ENCODE peak calls at places on chromosomes 13 and 19, in four cellular contexts. U, N, W and V are unnamed samples.

GRCh38 chr13:49395416-49396277 is 48.2 kb downstream of the CAB39L start:
- DNase-seq in U (no peak), N (no peak), W (no peak), V (no peak)

GRCh38 chr13:61294467-61295186 is 121.0 kb downstream of the PCDH20 start:
- DNase-seq in W (no peak), U (no peak), N (no peak), V (no peak)

GRCh38 chr19:56071151-56071550 is 49.9 kb downstream of the ZNF787 start:
- DNase-seq in W (peak), U (peak), N (no peak), V (no peak)

GRCh38 chr13:109938255-109938936 is 152.0 kb upstream of the IRS2 start:
- DNase-seq in N (peak), W (no peak), U (no peak), V (no peak)

GRCh38 chr19:58044391-58044790 is 10.6 kb downstream of the ZSCAN1 start:
- DNase-seq in U (peak), N (no peak), W (no peak), V (no peak)

GRCh38 chr13:50222569-50223332 is 207.5 kb downstream of the KCNRG start:
- DNase-seq in U (no peak), W (no peak), N (peak), V (no peak)

GRCh38 chr13:51534075-51534817 is 50.0 kb upstream of the WDFY2 start:
- DNase-seq in U (no peak), N (no peak), W (no peak), V (no peak)

GRCh38 chr13:47190696-47191095 is 293.8 kb upstream of the HTR2A start:
- DNase-seq in U (no peak), W (no peak), N (no peak), V (no peak)

GRCh38 chr19:38793186-38793585 is 4.2 kb downstream of the LGALS7B start:
- DNase-seq in W (no peak), U (no peak), N (peak), V (no peak)

GRCh38 chr13:95552539-95553270 is at the start of gene CLDN10:
- DNase-seq in W (peak), N (no peak), U (no peak), V (peak)

GRCh38 chr19:40365613-40366401 is 17.3 kb downstream of the PLD3 start:
- DNase-seq in N (peak), U (peak), W (peak), V (peak)

GRCh38 chr13:73307481-73307880 is 248.7 kb downstream of the KLF5 start:
- DNase-seq in U (no peak), N (peak), W (no peak), V (no peak)

GRCh38 chr13:33363328-33363727 is 77.8 kb upstream of the STARD13 start:
- DNase-seq in N (no peak), W (no peak), U (no peak), V (no peak)

GRCh38 chr13:35514801-35515502 is 38.5 kb upstream of the MAB21L1 start:
- DNase-seq in W (no peak), N (no peak), U (no peak), V (no peak)

GRCh38 chr13:51879133-51879532 is 17.4 kb downstream of the CCDC70 start:
- DNase-seq in U (no peak), W (no peak), N (no peak), V (no peak)

GRCh38 chr13:25095862-25096453 is at the start of gene PABPC3:
- DNase-seq in W (no peak), N (no peak), U (no peak), V (no peak)

GRCh38 chr13:20472531-20472930 is 53.1 kb downstream of the CRYL1 start:
- DNase-seq in W (no peak), U (no peak), N (no peak), V (no peak)

GRCh38 chr19:35247526-35248309 is 1.1 kb upstream of the LSR start:
- DNase-seq in N (no peak), W (no peak), U (peak), V (peak)
- TF ChIP-seq RCOR1 in N (no peak), W (no peak), U (peak), V (no peak)

GRCh38 chr19:16736709-16737108 is 17.1 kb downstream of the NWD1 start:
- DNase-seq in U (peak), W (no peak), N (no peak), V (peak)
- TF ChIP-seq RCOR1 in U (no peak), W (no peak), N (no peak), V (no peak)

GRCh38 chr19:31071157-31071855 is 277.9 kb downstream of the TSHZ3 start:
- DNase-seq in N (no peak), U (no peak), W (no peak), V (no peak)
- TF ChIP-seq RCOR1 in N (no peak), U (no peak), W (no peak), V (no peak)

DNA sequence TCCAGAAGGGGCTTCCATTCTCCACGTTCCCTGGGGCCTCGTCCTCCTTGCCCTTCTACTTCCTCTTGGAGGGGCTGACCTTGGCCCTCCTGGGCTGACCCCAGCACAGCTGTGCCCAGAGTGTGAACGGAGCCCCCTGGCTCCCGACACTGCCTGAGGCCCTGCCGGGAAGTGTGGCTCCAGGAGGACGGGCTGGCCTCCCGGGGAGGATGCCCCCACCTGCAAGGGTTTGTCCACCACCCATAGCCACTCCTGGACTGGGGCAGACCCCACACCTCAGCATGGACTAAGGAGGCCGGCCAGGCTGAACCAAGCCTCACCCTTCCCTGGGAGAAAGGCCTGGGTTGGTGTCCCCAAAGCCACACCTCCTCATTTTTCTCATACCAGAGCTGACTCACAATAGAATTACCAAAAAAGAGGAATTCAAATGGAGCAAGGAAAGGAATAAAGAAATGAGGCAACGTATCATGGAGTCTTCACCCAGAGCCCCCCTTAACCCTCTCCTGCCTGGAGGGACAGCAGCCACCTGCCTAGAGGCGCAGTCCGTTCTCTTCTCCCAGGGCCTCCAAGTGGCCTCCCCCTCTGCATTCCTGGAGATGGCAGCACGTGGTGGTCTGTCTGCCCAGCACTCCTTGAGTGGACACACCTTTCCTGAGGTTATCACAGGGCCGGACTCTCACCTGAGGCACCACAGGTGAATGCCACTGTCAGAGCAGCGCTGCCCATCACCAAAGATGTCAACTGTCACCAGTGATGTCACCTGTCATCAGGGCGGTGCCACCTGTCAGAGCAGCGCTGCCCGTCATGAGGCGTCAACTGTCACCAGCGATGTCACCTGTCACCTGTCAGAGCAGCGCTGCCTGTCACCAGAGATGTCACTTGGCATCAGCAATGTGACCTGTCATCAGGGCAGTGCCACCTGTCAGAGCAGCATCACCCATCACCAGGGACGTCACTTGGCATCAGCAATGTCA is 3.1 kb upstream of the C13orf46 start:
- DNase-seq in U (no peak), W (no peak), N (peak), V (peak)
- TF ChIP-seq RCOR1 in U (no peak), W (no peak), N (no peak), V (no peak)

GRCh38 chr19:48926909-48927308 is 6.6 kb upstream of the DHDH start:
- DNase-seq in N (peak), U (peak), W (no peak), V (peak)

GRCh38 chr19:48921721-48922500 is 11.6 kb upstream of the DHDH start:
- DNase-seq in N (no peak), U (no peak), W (no peak), V (no peak)

GRCh38 chr19:48928164-48929005 is 5.1 kb upstream of the DHDH start:
- DNase-seq in U (no peak), N (peak), W (no peak), V (no peak)

GRCh38 chr19:48922548-48923490 is 10.7 kb upstream of the DHDH start:
- DNase-seq in U (no peak), N (no peak), W (no peak), V (no peak)

DNA sequence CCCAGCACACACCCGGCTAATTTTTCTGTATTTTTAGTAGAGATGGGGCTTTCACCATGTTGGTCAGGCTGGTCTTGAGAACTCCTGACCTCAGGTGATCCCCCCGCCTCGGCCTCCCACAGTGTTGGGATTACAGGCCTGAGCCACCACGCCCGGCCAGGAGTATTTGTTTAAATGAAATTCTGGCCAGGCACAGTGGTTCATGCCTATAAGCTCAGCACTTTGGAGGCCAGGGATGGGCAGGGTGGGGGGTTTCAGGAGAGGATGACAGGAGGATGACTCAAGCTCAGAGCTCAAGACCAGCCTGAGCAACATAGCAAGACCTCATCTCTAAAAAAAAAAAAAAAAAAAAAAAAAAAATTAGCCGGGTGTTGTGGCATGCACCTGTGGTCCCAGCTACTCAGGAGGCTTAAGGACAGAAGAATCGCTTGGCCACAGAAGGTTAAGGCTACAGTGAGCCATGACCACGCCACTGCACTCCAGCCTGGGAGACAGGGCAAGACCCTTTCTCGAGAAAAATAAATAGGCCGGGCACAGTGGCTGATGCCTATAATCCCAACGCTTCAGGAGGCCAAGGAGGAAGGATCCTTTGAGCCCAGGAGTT is 8.2 kb upstream of the DHDH start:
- DNase-seq in W (no peak), U (no peak), N (peak), V (no peak)
- TF ChIP-seq RCOR1 in W (no peak), U (no peak), N (no peak), V (no peak)

DNA sequence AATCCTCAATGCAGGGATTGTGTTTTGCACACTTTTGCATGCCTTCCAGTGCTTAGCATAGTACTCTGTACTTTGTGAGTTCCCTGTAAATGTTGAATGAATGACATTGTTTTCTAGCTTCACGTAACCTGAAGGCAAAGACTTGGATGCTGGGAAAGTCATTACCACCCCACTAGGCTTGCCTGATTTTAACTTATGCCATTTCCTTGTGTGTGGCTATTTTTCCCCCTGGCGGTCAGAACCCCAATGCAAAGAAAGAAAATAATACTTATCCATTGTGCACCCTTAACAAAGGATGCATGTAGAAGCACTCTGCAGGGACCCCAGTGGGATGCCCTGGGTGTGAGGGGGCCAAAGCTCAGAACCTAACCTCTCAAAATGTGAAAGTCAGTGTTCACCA is 1.2 kb upstream of the ENOX1 start:
- DNase-seq in N (peak), W (peak), U (peak), V (peak)
- TF ChIP-seq RCOR1 in N (no peak), W (no peak), U (no peak), V (no peak)

GRCh38 chr13:101703081-101703480 is 250.6 kb downstream of the ITGBL1 start:
- DNase-seq in U (no peak), N (no peak), W (no peak), V (no peak)

GRCh38 chr13:101695870-101696516 is 243.5 kb downstream of the ITGBL1 start:
- DNase-seq in U (no peak), W (no peak), N (no peak), V (no peak)

GRCh38 chr13:101700598-101700997 is 248.1 kb downstream of the ITGBL1 start:
- DNase-seq in W (no peak), U (no peak), N (no peak), V (no peak)

GRCh38 chr13:101703838-101704237 is 251.4 kb downstream of the ITGBL1 start:
- DNase-seq in N (no peak), U (no peak), W (no peak), V (no peak)

DNA sequence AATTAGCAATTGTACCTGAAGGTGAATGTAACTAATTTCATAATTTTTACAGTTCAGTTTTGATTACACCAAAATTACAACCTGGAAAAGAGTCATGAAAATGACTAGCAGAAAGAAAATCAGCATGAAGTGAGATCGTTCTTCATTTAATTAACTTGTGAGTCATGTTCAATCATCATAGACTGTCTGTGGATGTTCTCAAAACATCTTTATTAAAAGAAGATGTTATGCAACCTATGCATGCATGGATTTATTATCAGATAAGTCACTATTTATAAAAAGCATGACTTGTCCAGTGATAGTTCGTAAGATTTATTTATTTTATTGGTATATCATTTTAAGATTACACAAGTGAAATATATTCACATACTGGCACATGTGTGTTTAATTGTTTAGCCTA is 245.9 kb downstream of the ITGBL1 start:
- DNase-seq in W (peak), U (no peak), N (peak), V (no peak)
- TF ChIP-seq RCOR1 in W (no peak), U (no peak), N (no peak), V (no peak)

GRCh38 chr13:75299206-75299605 is 182.8 kb downstream of the TBC1D4 start:
- DNase-seq in W (no peak), N (no peak), U (no peak), V (no peak)

GRCh38 chr13:75302031-75302430 is 179.9 kb downstream of the TBC1D4 start:
- DNase-seq in U (no peak), W (no peak), N (no peak), V (no peak)

GRCh38 chr13:75296651-75297050 is 185.3 kb downstream of the TBC1D4 start:
- DNase-seq in W (no peak), U (no peak), N (no peak), V (no peak)

GRCh38 chr13:75303295-75303694 is 178.7 kb downstream of the TBC1D4 start:
- DNase-seq in U (no peak), W (no peak), N (no peak), V (no peak)

DNA sequence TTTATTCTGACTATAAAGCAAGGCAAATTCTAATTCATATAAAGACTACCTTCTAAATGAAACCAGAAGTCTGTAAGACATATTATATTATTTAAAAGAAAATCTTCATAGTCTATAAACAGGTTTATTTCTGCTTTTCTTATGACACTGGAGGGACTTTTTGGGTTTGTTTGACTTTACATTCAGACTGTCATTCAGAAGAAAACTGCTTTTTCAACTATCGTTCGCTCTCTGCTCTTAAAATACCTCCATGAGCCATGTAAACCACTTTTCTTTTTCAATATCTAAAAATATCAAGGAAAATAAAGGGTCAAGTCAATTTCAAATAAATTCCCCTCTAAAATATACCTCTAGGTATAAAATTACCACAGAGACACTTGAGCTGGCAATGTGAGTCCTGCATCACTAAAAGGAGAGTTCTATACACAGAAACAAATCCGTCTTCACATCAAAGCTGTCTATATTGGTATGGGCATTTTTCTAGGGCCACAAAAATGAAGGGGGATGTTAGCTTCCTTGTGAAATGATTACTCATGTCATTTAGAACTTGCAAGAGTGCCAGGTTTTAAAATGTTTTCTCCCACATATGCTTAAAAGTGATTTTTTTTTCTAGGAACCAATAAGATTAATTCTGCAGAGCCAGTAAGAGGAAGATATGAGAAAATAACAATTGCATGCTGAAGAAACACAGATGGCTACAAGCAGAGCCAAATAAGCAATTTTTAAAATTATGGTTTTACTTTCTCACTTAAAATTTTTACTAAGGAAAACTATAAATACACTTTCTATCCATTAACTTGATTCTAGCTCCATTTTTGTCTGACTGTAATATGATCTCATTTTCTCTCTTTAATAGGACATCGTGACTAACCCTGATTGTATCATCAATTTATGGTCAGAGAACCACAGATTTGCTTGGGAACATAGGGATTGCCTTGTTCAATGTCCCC is 181.8 kb downstream of the TBC1D4 start:
- DNase-seq in N (peak), U (no peak), W (peak), V (no peak)
- TF ChIP-seq RCOR1 in N (no peak), U (no peak), W (no peak), V (no peak)

GRCh38 chr19:11019262-11019661 is 58.4 kb downstream of the SMARCA4 start:
- DNase-seq in N (no peak), U (no peak), W (no peak), V (no peak)
- TF ChIP-seq RCOR1 in N (no peak), U (no peak), W (no peak), V (no peak)